ENCODE peak calls at places on chromosomes 2 and 18, in four cellular contexts. V, B, J and Z are unnamed samples.

GRCh38 chr2:24552836-24553235 is 61.8 kb downstream of the NCOA1 start:
- DNase-seq in V (no peak), B (no peak), J (no peak), Z (no peak)

GRCh38 chr2:232315049-232315922 is 63.3 kb upstream of the ALPP start:
- DNase-seq in V (peak; percentile 58), B (peak; percentile 83), J (peak; percentile 30), Z (no peak)

GRCh38 chr2:97885841-97886240 is 109.9 kb downstream of the TMEM131 start:
- DNase-seq in V (no peak), B (no peak), J (no peak), Z (no peak)

GRCh38 chr2:232950776-232951175 is 62.3 kb downstream of the NGEF start:
- DNase-seq in V (no peak), B (no peak), J (no peak), Z (no peak)

GRCh38 chr18:59501876-59502221 is 142.8 kb upstream of the LMAN1 start:
- DNase-seq in V (no peak), B (no peak), J (no peak), Z (no peak)

GRCh38 chr2:239563561-239563960 is 162.7 kb upstream of the HDAC4 start:
- DNase-seq in V (no peak), B (no peak), J (no peak), Z (no peak)

GRCh38 chr2:30226144-30227032 is 4.9 kb upstream of the LBH start:
- DNase-seq in V (peak; percentile 31), B (peak; percentile 85), J (peak; percentile 72), Z (no peak)

GRCh38 chr2:38750011-38750792 is 959 bp downstream of the SRSF7 start:
- DNase-seq in V (peak; percentile 25), B (no peak), J (peak; percentile 19), Z (no peak)

GRCh38 chr2:62284980-62285379 is 89.1 kb downstream of the B3GNT2 start:
- DNase-seq in V (no peak), B (no peak), J (no peak), Z (no peak)

GRCh38 chr2:165423081-165423480 is 46.4 kb upstream of the CSRNP3 start:
- DNase-seq in V (no peak), B (no peak), J (no peak), Z (no peak)

GRCh38 chr18:70154591-70155194 is 50.8 kb downstream of the RTTN start:
- DNase-seq in V (peak; percentile 41), B (no peak), J (peak; percentile 94), Z (no peak)

GRCh38 chr2:145484443-145485086 is 964.6 kb upstream of the ZEB2 start:
- DNase-seq in V (peak; percentile 92), B (no peak), J (peak; percentile 66), Z (no peak)

GRCh38 chr2:215358312-215358845 is 46.5 kb downstream of the ATIC start:
- DNase-seq in V (peak; percentile 79), B (no peak), J (peak; percentile 52), Z (no peak)

GRCh38 chr2:128513416-128514283 is 195.0 kb upstream of the HS6ST1 start:
- DNase-seq in V (no peak), B (no peak), J (no peak), Z (no peak)